ENCODE peak calls at places on chromosomes 11 and 22, in six cellular contexts. One of them, this sample, is unnamed.

GRCh38 chr22:49962012-49962750 is 1.6 kb downstream of the PIM3 start:
- DNase-seq in neural crest cell: no peak
- DNase-seq in NCI-H446 treated with DMSO at 0.1 percent for 48 hours: no peak
- DNase-seq in HT1080: peak
- DNase-seq in kidney: peak
- DNase-seq in astrocyte of the spinal cord: peak
- DNase-seq in this sample: peak

GRCh38 chr11:78344676-78345075 is 72.9 kb downstream of the GAB2 start:
- DNase-seq in neural crest cell: no peak
- DNase-seq in NCI-H446 treated with DMSO at 0.1 percent for 48 hours: no peak
- DNase-seq in HT1080: peak
- DNase-seq in kidney: no peak
- DNase-seq in astrocyte of the spinal cord: no peak
- DNase-seq in this sample: no peak

GRCh38 chr22:42649261-42650056 is at the start of gene CYB5R3:
- DNase-seq in neural crest cell: peak
- DNase-seq in NCI-H446 treated with DMSO at 0.1 percent for 48 hours: peak
- DNase-seq in HT1080: peak
- DNase-seq in kidney: peak
- DNase-seq in astrocyte of the spinal cord: peak
- DNase-seq in this sample: peak

GRCh38 chr11:126268361-126268707 is 361 bp downstream of the SRPRA start:
- DNase-seq in neural crest cell: no peak
- DNase-seq in NCI-H446 treated with DMSO at 0.1 percent for 48 hours: no peak
- DNase-seq in HT1080: no peak
- DNase-seq in kidney: no peak
- DNase-seq in astrocyte of the spinal cord: no peak
- DNase-seq in this sample: no peak

GRCh38 chr22:22698263-22698750 is 53.9 kb downstream of the GGTLC2 start:
- DNase-seq in neural crest cell: no peak
- DNase-seq in NCI-H446 treated with DMSO at 0.1 percent for 48 hours: no peak
- DNase-seq in HT1080: no peak
- DNase-seq in kidney: peak
- DNase-seq in astrocyte of the spinal cord: no peak
- DNase-seq in this sample: no peak

GRCh38 chr22:17578129-17578754 is 14.9 kb downstream of the SLC25A18 start:
- DNase-seq in neural crest cell: no peak
- DNase-seq in NCI-H446 treated with DMSO at 0.1 percent for 48 hours: no peak
- DNase-seq in HT1080: peak
- DNase-seq in kidney: peak
- DNase-seq in astrocyte of the spinal cord: peak
- DNase-seq in this sample: peak

GRCh38 chr11:9802291-9802861 is 138.5 kb downstream of the SWAP70 start:
- DNase-seq in neural crest cell: no peak
- DNase-seq in NCI-H446 treated with DMSO at 0.1 percent for 48 hours: peak
- DNase-seq in HT1080: no peak
- DNase-seq in kidney: no peak
- DNase-seq in astrocyte of the spinal cord: peak
- DNase-seq in this sample: no peak

GRCh38 chr11:64447717-64448598 is 89.0 kb downstream of the RPS6KA4 start:
- DNase-seq in neural crest cell: no peak
- DNase-seq in NCI-H446 treated with DMSO at 0.1 percent for 48 hours: no peak
- DNase-seq in HT1080: no peak
- DNase-seq in kidney: peak
- DNase-seq in astrocyte of the spinal cord: no peak
- DNase-seq in this sample: peak

GRCh38 chr22:49452362-49452946 is 375.2 kb downstream of the BRD1 start:
- DNase-seq in neural crest cell: no peak
- DNase-seq in NCI-H446 treated with DMSO at 0.1 percent for 48 hours: no peak
- DNase-seq in HT1080: no peak
- DNase-seq in kidney: no peak
- DNase-seq in astrocyte of the spinal cord: no peak
- DNase-seq in this sample: no peak

GRCh38 chr11:126398296-126398695 is 42.8 kb downstream of the ST3GAL4 start:
- DNase-seq in neural crest cell: no peak
- DNase-seq in NCI-H446 treated with DMSO at 0.1 percent for 48 hours: no peak
- DNase-seq in HT1080: no peak
- DNase-seq in kidney: no peak
- DNase-seq in astrocyte of the spinal cord: no peak
- DNase-seq in this sample: no peak

GRCh38 chr22:17972385-17973181 is 51.8 kb downstream of the MICAL3 start:
- DNase-seq in neural crest cell: no peak
- DNase-seq in NCI-H446 treated with DMSO at 0.1 percent for 48 hours: no peak
- DNase-seq in HT1080: peak
- DNase-seq in kidney: no peak
- DNase-seq in astrocyte of the spinal cord: peak
- DNase-seq in this sample: no peak

GRCh38 chr11:57527056-57527631 is 3.4 kb downstream of the TIMM10 start:
- DNase-seq in neural crest cell: peak
- DNase-seq in NCI-H446 treated with DMSO at 0.1 percent for 48 hours: peak
- DNase-seq in HT1080: peak
- DNase-seq in kidney: no peak
- DNase-seq in astrocyte of the spinal cord: peak
- DNase-seq in this sample: peak

GRCh38 chr22:35547993-35548761 is 7.5 kb downstream of the RASD2 start:
- DNase-seq in neural crest cell: no peak
- DNase-seq in NCI-H446 treated with DMSO at 0.1 percent for 48 hours: no peak
- DNase-seq in HT1080: no peak
- DNase-seq in kidney: no peak
- DNase-seq in astrocyte of the spinal cord: no peak
- DNase-seq in this sample: no peak

GRCh38 chr11:50412832-50413231 is 380.2 kb downstream of the OR4C45 start:
- DNase-seq in neural crest cell: no peak
- DNase-seq in NCI-H446 treated with DMSO at 0.1 percent for 48 hours: no peak
- DNase-seq in HT1080: no peak
- DNase-seq in kidney: no peak
- DNase-seq in astrocyte of the spinal cord: no peak
- DNase-seq in this sample: peak

GRCh38 chr11:17703951-17704350 is 15.4 kb upstream of the MYOD1 start:
- DNase-seq in neural crest cell: no peak
- DNase-seq in NCI-H446 treated with DMSO at 0.1 percent for 48 hours: no peak
- DNase-seq in HT1080: peak
- DNase-seq in kidney: no peak
- DNase-seq in astrocyte of the spinal cord: no peak
- DNase-seq in this sample: no peak

GRCh38 chr22:32649515-32650200 is 151.8 kb upstream of the TIMP3 start:
- DNase-seq in neural crest cell: no peak
- DNase-seq in NCI-H446 treated with DMSO at 0.1 percent for 48 hours: no peak
- DNase-seq in HT1080: peak
- DNase-seq in kidney: no peak
- DNase-seq in astrocyte of the spinal cord: peak
- DNase-seq in this sample: no peak

GRCh38 chr11:126514061-126514713 is 158.7 kb downstream of the ST3GAL4 start:
- DNase-seq in neural crest cell: no peak
- DNase-seq in NCI-H446 treated with DMSO at 0.1 percent for 48 hours: no peak
- DNase-seq in HT1080: no peak
- DNase-seq in kidney: no peak
- DNase-seq in astrocyte of the spinal cord: no peak
- DNase-seq in this sample: no peak

GRCh38 chr11:8262552-8263108 is 1.0 kb downstream of the LMO1 start:
- DNase-seq in neural crest cell: peak
- DNase-seq in NCI-H446 treated with DMSO at 0.1 percent for 48 hours: no peak
- DNase-seq in HT1080: no peak
- DNase-seq in kidney: peak
- DNase-seq in astrocyte of the spinal cord: peak
- DNase-seq in this sample: peak

GRCh38 chr11:133901316-133901715 is 55.5 kb downstream of the IGSF9B start:
- DNase-seq in neural crest cell: no peak
- DNase-seq in NCI-H446 treated with DMSO at 0.1 percent for 48 hours: no peak
- DNase-seq in HT1080: no peak
- DNase-seq in kidney: no peak
- DNase-seq in astrocyte of the spinal cord: no peak
- DNase-seq in this sample: peak

GRCh38 chr22:40043086-40043485 is 48.3 kb downstream of the FAM83F start:
- DNase-seq in neural crest cell: no peak
- DNase-seq in NCI-H446 treated with DMSO at 0.1 percent for 48 hours: peak
- DNase-seq in HT1080: no peak
- DNase-seq in kidney: no peak
- DNase-seq in astrocyte of the spinal cord: no peak
- DNase-seq in this sample: no peak

This sample was measured in lower lobe of right lung.